ENCODE peak calls at places on chromosomes 3 and 15, in eight cellular contexts. One of them, this sample, is unnamed.

GRCh38 chr3:55162031-55162784 is 234.3 kb upstream of the LRTM1 start:
- DNase-seq in fibroblast of the conjunctiva: peak; percentile 6
- DNase-seq in amniotic epithelial cell: peak; percentile 93
- DNase-seq in H4: no peak
- DNase-seq in stimulated activated naive CD8-positive, alpha-beta T cell treated with anti-CD3 and anti-CD28 coated beads, Interleukin-15, Interleukin-2, amounts not matched to agents 100 U/mL and 50 U/mL, for 24 hours: no peak
- DNase-seq in activated CD4-positive, alpha-beta T cell treated with anti-CD3 and anti-CD28 coated beads, Interleukin-2, amount 50 U/mL, for 1 hour: no peak
- DNase-seq in activated CD8-positive, alpha-beta memory T cell treated with anti-CD3 and anti-CD28 coated beads for 24 hours: no peak
- DNase-seq in hypothalamus: no peak
- DNase-seq in this sample: peak; percentile 27

GRCh38 chr3:146274833-146275232 is 23.9 kb upstream of the PLSCR4 start:
- DNase-seq in stimulated activated naive CD8-positive, alpha-beta T cell treated with anti-CD3 and anti-CD28 coated beads, Interleukin-15, Interleukin-2, amounts not matched to agents 100 U/mL and 50 U/mL, for 24 hours: no peak
- DNase-seq in activated CD4-positive, alpha-beta T cell treated with anti-CD3 and anti-CD28 coated beads, Interleukin-2, amount 50 U/mL, for 1 hour: no peak
- DNase-seq in hypothalamus: no peak
- DNase-seq in fibroblast of the conjunctiva: peak; percentile 51
- DNase-seq in H4: no peak
- DNase-seq in activated CD8-positive, alpha-beta memory T cell treated with anti-CD3 and anti-CD28 coated beads for 24 hours: no peak
- DNase-seq in amniotic epithelial cell: peak; percentile 13
- DNase-seq in this sample: peak; percentile 98

GRCh38 chr3:17479681-17480405 is 262.6 kb downstream of the TBC1D5 start:
- DNase-seq in fibroblast of the conjunctiva: no peak
- DNase-seq in amniotic epithelial cell: no peak
- DNase-seq in H4: no peak
- DNase-seq in stimulated activated naive CD8-positive, alpha-beta T cell treated with anti-CD3 and anti-CD28 coated beads, Interleukin-15, Interleukin-2, amounts not matched to agents 100 U/mL and 50 U/mL, for 24 hours: no peak
- DNase-seq in hypothalamus: no peak
- DNase-seq in activated CD8-positive, alpha-beta memory T cell treated with anti-CD3 and anti-CD28 coated beads for 24 hours: no peak
- DNase-seq in activated CD4-positive, alpha-beta T cell treated with anti-CD3 and anti-CD28 coated beads, Interleukin-2, amount 50 U/mL, for 1 hour: no peak
- DNase-seq in this sample: no peak

GRCh38 chr3:123159926-123160635 is 41.7 kb upstream of the SEC22A start:
- DNase-seq in amniotic epithelial cell: peak; percentile 39
- DNase-seq in fibroblast of the conjunctiva: no peak
- DNase-seq in activated CD4-positive, alpha-beta T cell treated with anti-CD3 and anti-CD28 coated beads, Interleukin-2, amount 50 U/mL, for 1 hour: no peak
- DNase-seq in H4: no peak
- DNase-seq in activated CD8-positive, alpha-beta memory T cell treated with anti-CD3 and anti-CD28 coated beads for 24 hours: peak; percentile 21
- DNase-seq in hypothalamus: no peak
- DNase-seq in stimulated activated naive CD8-positive, alpha-beta T cell treated with anti-CD3 and anti-CD28 coated beads, Interleukin-15, Interleukin-2, amounts not matched to agents 100 U/mL and 50 U/mL, for 24 hours: no peak
- DNase-seq in this sample: no peak

GRCh38 chr3:47113669-47114365 is 50.1 kb downstream of the SETD2 start:
- DNase-seq in amniotic epithelial cell: peak; percentile 74
- DNase-seq in hypothalamus: no peak
- DNase-seq in activated CD4-positive, alpha-beta T cell treated with anti-CD3 and anti-CD28 coated beads, Interleukin-2, amount 50 U/mL, for 1 hour: no peak
- DNase-seq in fibroblast of the conjunctiva: peak; percentile 17
- DNase-seq in stimulated activated naive CD8-positive, alpha-beta T cell treated with anti-CD3 and anti-CD28 coated beads, Interleukin-15, Interleukin-2, amounts not matched to agents 100 U/mL and 50 U/mL, for 24 hours: no peak
- DNase-seq in activated CD8-positive, alpha-beta memory T cell treated with anti-CD3 and anti-CD28 coated beads for 24 hours: no peak
- DNase-seq in H4: no peak
- DNase-seq in this sample: peak; percentile 42

GRCh38 chr3:59606638-59607262 is 556.9 kb upstream of the CFAP20DC start:
- DNase-seq in hypothalamus: no peak
- DNase-seq in H4: no peak
- DNase-seq in activated CD4-positive, alpha-beta T cell treated with anti-CD3 and anti-CD28 coated beads, Interleukin-2, amount 50 U/mL, for 1 hour: no peak
- DNase-seq in amniotic epithelial cell: no peak
- DNase-seq in fibroblast of the conjunctiva: no peak
- DNase-seq in activated CD8-positive, alpha-beta memory T cell treated with anti-CD3 and anti-CD28 coated beads for 24 hours: no peak
- DNase-seq in stimulated activated naive CD8-positive, alpha-beta T cell treated with anti-CD3 and anti-CD28 coated beads, Interleukin-15, Interleukin-2, amounts not matched to agents 100 U/mL and 50 U/mL, for 24 hours: no peak
- DNase-seq in this sample: no peak

GRCh38 chr3:31341130-31341529 is 191.6 kb upstream of the STT3B start:
- DNase-seq in activated CD8-positive, alpha-beta memory T cell treated with anti-CD3 and anti-CD28 coated beads for 24 hours: no peak
- DNase-seq in amniotic epithelial cell: no peak
- DNase-seq in activated CD4-positive, alpha-beta T cell treated with anti-CD3 and anti-CD28 coated beads, Interleukin-2, amount 50 U/mL, for 1 hour: no peak
- DNase-seq in fibroblast of the conjunctiva: no peak
- DNase-seq in stimulated activated naive CD8-positive, alpha-beta T cell treated with anti-CD3 and anti-CD28 coated beads, Interleukin-15, Interleukin-2, amounts not matched to agents 100 U/mL and 50 U/mL, for 24 hours: no peak
- DNase-seq in hypothalamus: peak; percentile 1
- DNase-seq in H4: peak; percentile 10
- DNase-seq in this sample: no peak

GRCh38 chr15:83581381-83581780 is 72.5 kb upstream of the ADAMTSL3 start:
- DNase-seq in amniotic epithelial cell: peak; percentile 38
- DNase-seq in activated CD4-positive, alpha-beta T cell treated with anti-CD3 and anti-CD28 coated beads, Interleukin-2, amount 50 U/mL, for 1 hour: no peak
- DNase-seq in hypothalamus: no peak
- DNase-seq in fibroblast of the conjunctiva: no peak
- DNase-seq in activated CD8-positive, alpha-beta memory T cell treated with anti-CD3 and anti-CD28 coated beads for 24 hours: no peak
- DNase-seq in stimulated activated naive CD8-positive, alpha-beta T cell treated with anti-CD3 and anti-CD28 coated beads, Interleukin-15, Interleukin-2, amounts not matched to agents 100 U/mL and 50 U/mL, for 24 hours: no peak
- DNase-seq in H4: no peak
- DNase-seq in this sample: no peak

GRCh38 chr3:195117978-195118581 is 152.9 kb downstream of the XXYLT1 start:
- DNase-seq in activated CD8-positive, alpha-beta memory T cell treated with anti-CD3 and anti-CD28 coated beads for 24 hours: no peak
- DNase-seq in H4: peak; percentile 69
- DNase-seq in amniotic epithelial cell: peak; percentile 25
- DNase-seq in fibroblast of the conjunctiva: no peak
- DNase-seq in hypothalamus: no peak
- DNase-seq in activated CD4-positive, alpha-beta T cell treated with anti-CD3 and anti-CD28 coated beads, Interleukin-2, amount 50 U/mL, for 1 hour: no peak
- DNase-seq in stimulated activated naive CD8-positive, alpha-beta T cell treated with anti-CD3 and anti-CD28 coated beads, Interleukin-15, Interleukin-2, amounts not matched to agents 100 U/mL and 50 U/mL, for 24 hours: no peak
- DNase-seq in this sample: no peak

GRCh38 chr15:99435138-99435695 is 130.6 kb upstream of the MEF2A start:
- DNase-seq in activated CD8-positive, alpha-beta memory T cell treated with anti-CD3 and anti-CD28 coated beads for 24 hours: peak; percentile 56
- DNase-seq in hypothalamus: no peak
- DNase-seq in amniotic epithelial cell: no peak
- DNase-seq in stimulated activated naive CD8-positive, alpha-beta T cell treated with anti-CD3 and anti-CD28 coated beads, Interleukin-15, Interleukin-2, amounts not matched to agents 100 U/mL and 50 U/mL, for 24 hours: peak; percentile 5
- DNase-seq in activated CD4-positive, alpha-beta T cell treated with anti-CD3 and anti-CD28 coated beads, Interleukin-2, amount 50 U/mL, for 1 hour: no peak
- DNase-seq in H4: no peak
- DNase-seq in fibroblast of the conjunctiva: no peak
- DNase-seq in this sample: no peak

GRCh38 chr3:43735618-43736017 is 44.9 kb downstream of the ABHD5 start:
- DNase-seq in amniotic epithelial cell: no peak
- DNase-seq in hypothalamus: no peak
- DNase-seq in activated CD4-positive, alpha-beta T cell treated with anti-CD3 and anti-CD28 coated beads, Interleukin-2, amount 50 U/mL, for 1 hour: no peak
- DNase-seq in H4: no peak
- DNase-seq in activated CD8-positive, alpha-beta memory T cell treated with anti-CD3 and anti-CD28 coated beads for 24 hours: no peak
- DNase-seq in fibroblast of the conjunctiva: no peak
- DNase-seq in stimulated activated naive CD8-positive, alpha-beta T cell treated with anti-CD3 and anti-CD28 coated beads, Interleukin-15, Interleukin-2, amounts not matched to agents 100 U/mL and 50 U/mL, for 24 hours: no peak
- DNase-seq in this sample: no peak

GRCh38 chr3:9500108-9501050 is 53.2 kb downstream of the LHFPL4 start:
- DNase-seq in stimulated activated naive CD8-positive, alpha-beta T cell treated with anti-CD3 and anti-CD28 coated beads, Interleukin-15, Interleukin-2, amounts not matched to agents 100 U/mL and 50 U/mL, for 24 hours: peak; percentile 84
- DNase-seq in H4: peak; percentile 40
- DNase-seq in fibroblast of the conjunctiva: peak; percentile 26
- DNase-seq in hypothalamus: peak; percentile 28
- DNase-seq in amniotic epithelial cell: peak; percentile 55
- DNase-seq in activated CD8-positive, alpha-beta memory T cell treated with anti-CD3 and anti-CD28 coated beads for 24 hours: peak; percentile 83
- DNase-seq in activated CD4-positive, alpha-beta T cell treated with anti-CD3 and anti-CD28 coated beads, Interleukin-2, amount 50 U/mL, for 1 hour: peak; percentile 58
- DNase-seq in this sample: peak; percentile 69

GRCh38 chr3:130761730-130762311 is 15.2 kb upstream of the PIK3R4 start:
- DNase-seq in stimulated activated naive CD8-positive, alpha-beta T cell treated with anti-CD3 and anti-CD28 coated beads, Interleukin-15, Interleukin-2, amounts not matched to agents 100 U/mL and 50 U/mL, for 24 hours: no peak
- DNase-seq in activated CD4-positive, alpha-beta T cell treated with anti-CD3 and anti-CD28 coated beads, Interleukin-2, amount 50 U/mL, for 1 hour: no peak
- DNase-seq in fibroblast of the conjunctiva: no peak
- DNase-seq in activated CD8-positive, alpha-beta memory T cell treated with anti-CD3 and anti-CD28 coated beads for 24 hours: no peak
- DNase-seq in H4: no peak
- DNase-seq in amniotic epithelial cell: no peak
- DNase-seq in hypothalamus: no peak
- DNase-seq in this sample: no peak

GRCh38 chr3:73449774-73450173 is 175.0 kb downstream of the PDZRN3 start:
- DNase-seq in H4: no peak
- DNase-seq in stimulated activated naive CD8-positive, alpha-beta T cell treated with anti-CD3 and anti-CD28 coated beads, Interleukin-15, Interleukin-2, amounts not matched to agents 100 U/mL and 50 U/mL, for 24 hours: no peak
- DNase-seq in fibroblast of the conjunctiva: no peak
- DNase-seq in amniotic epithelial cell: no peak
- DNase-seq in activated CD8-positive, alpha-beta memory T cell treated with anti-CD3 and anti-CD28 coated beads for 24 hours: no peak
- DNase-seq in activated CD4-positive, alpha-beta T cell treated with anti-CD3 and anti-CD28 coated beads, Interleukin-2, amount 50 U/mL, for 1 hour: no peak
- DNase-seq in hypothalamus: no peak
- DNase-seq in this sample: no peak

GRCh38 chr15:82313446-82313845 is 35.8 kb downstream of the GOLGA6L10 start:
- DNase-seq in fibroblast of the conjunctiva: no peak
- DNase-seq in activated CD4-positive, alpha-beta T cell treated with anti-CD3 and anti-CD28 coated beads, Interleukin-2, amount 50 U/mL, for 1 hour: no peak
- DNase-seq in amniotic epithelial cell: no peak
- DNase-seq in hypothalamus: no peak
- DNase-seq in stimulated activated naive CD8-positive, alpha-beta T cell treated with anti-CD3 and anti-CD28 coated beads, Interleukin-15, Interleukin-2, amounts not matched to agents 100 U/mL and 50 U/mL, for 24 hours: no peak
- DNase-seq in H4: no peak
- DNase-seq in activated CD8-positive, alpha-beta memory T cell treated with anti-CD3 and anti-CD28 coated beads for 24 hours: no peak
- DNase-seq in this sample: no peak

GRCh38 chr3:30292192-30292893 is 314.1 kb upstream of the TGFBR2 start:
- DNase-seq in amniotic epithelial cell: peak; percentile 28
- DNase-seq in activated CD8-positive, alpha-beta memory T cell treated with anti-CD3 and anti-CD28 coated beads for 24 hours: no peak
- DNase-seq in fibroblast of the conjunctiva: peak; percentile 62
- DNase-seq in activated CD4-positive, alpha-beta T cell treated with anti-CD3 and anti-CD28 coated beads, Interleukin-2, amount 50 U/mL, for 1 hour: no peak
- DNase-seq in hypothalamus: no peak
- DNase-seq in stimulated activated naive CD8-positive, alpha-beta T cell treated with anti-CD3 and anti-CD28 coated beads, Interleukin-15, Interleukin-2, amounts not matched to agents 100 U/mL and 50 U/mL, for 24 hours: no peak
- DNase-seq in H4: peak; percentile 48
- DNase-seq in this sample: peak; percentile 95

GRCh38 chr3:87335931-87336330 is 59.5 kb upstream of the POU1F1 start:
- DNase-seq in amniotic epithelial cell: no peak
- DNase-seq in stimulated activated naive CD8-positive, alpha-beta T cell treated with anti-CD3 and anti-CD28 coated beads, Interleukin-15, Interleukin-2, amounts not matched to agents 100 U/mL and 50 U/mL, for 24 hours: no peak
- DNase-seq in activated CD8-positive, alpha-beta memory T cell treated with anti-CD3 and anti-CD28 coated beads for 24 hours: no peak
- DNase-seq in hypothalamus: no peak
- DNase-seq in activated CD4-positive, alpha-beta T cell treated with anti-CD3 and anti-CD28 coated beads, Interleukin-2, amount 50 U/mL, for 1 hour: no peak
- DNase-seq in fibroblast of the conjunctiva: no peak
- DNase-seq in H4: no peak
- DNase-seq in this sample: no peak